ENCODE peak calls at places on chromosomes 12 and 14, in seven cellular contexts. S is uterus, D is Caco-2, Z is dorsolateral prefrontal cortex, X is fibroblast of mammary gland, A is lower leg skin, U is foreskin fibroblast. Q is an unnamed sample.

GRCh38 chr12:44804068-44804467 is 72.0 kb downstream of the NELL2 start:
- DNase-seq in S (no peak), D (no peak), Z (no peak), A (no peak), X (no peak), U (no peak), Q (no peak)

GRCh38 chr14:24838945-24839616 is 205.1 kb upstream of the GZMB start:
- DNase-seq in X (no peak), U (peak; percentile 37), Z (no peak), D (no peak), A (no peak), S (no peak), Q (no peak)

GRCh38 chr14:70002589-70003240 is 123.5 kb downstream of the SMOC1 start:
- DNase-seq in X (no peak), U (no peak), Z (no peak), A (no peak), D (peak; percentile 45), S (no peak), Q (no peak)

GRCh38 chr12:131912526-131913274 is 16.4 kb upstream of the PUS1 start:
- DNase-seq in D (no peak), Z (no peak), X (peak; percentile 91), U (peak; percentile 93), A (peak; percentile 66), S (peak; percentile 77), Q (no peak)

GRCh38 chr14:96245710-96246534 is 10.1 kb upstream of the BDKRB1 start:
- DNase-seq in S (no peak), Z (no peak), U (peak; percentile 82), D (no peak), X (peak; percentile 82), A (no peak), Q (no peak)

GRCh38 chr14:53953828-53954550 is 2.6 kb downstream of the BMP4 start:
- DNase-seq in U (peak; percentile 84), D (no peak), S (peak; percentile 48), Z (no peak), A (peak; percentile 38), X (peak; percentile 22), Q (peak; percentile 45)

GRCh38 chr12:11652351-11653040 is 3.0 kb downstream of the ETV6 start:
- DNase-seq in X (peak; percentile 76), D (no peak), A (peak; percentile 34), S (no peak), Z (no peak), U (peak; percentile 68), Q (peak; percentile 86)

GRCh38 chr14:100540141-100540925 is 46.9 kb downstream of the BEGAIN start:
- DNase-seq in A (no peak), S (peak; percentile 17), X (no peak), D (peak; percentile 31), U (no peak), Z (no peak), Q (no peak)

GRCh38 chr14:103334644-103335603 is 887 bp downstream of the EIF5 start:
- DNase-seq in D (peak; percentile 75), S (peak; percentile 80), X (peak; percentile 74), A (peak; percentile 68), Z (peak; percentile 78), U (peak; percentile 93), Q (peak; percentile 67)

GRCh38 chr12:100857971-100858370 is 63.4 kb downstream of the ANO4 start:
- DNase-seq in D (no peak), Z (no peak), S (no peak), X (peak; percentile 41), U (peak; percentile 18), A (no peak), Q (no peak)

GRCh38 chr12:77249892-77250291 is 184.5 kb upstream of the E2F7 start:
- DNase-seq in A (no peak), S (no peak), D (no peak), X (no peak), Z (no peak), U (no peak), Q (no peak)

GRCh38 chr14:89501381-89501780 is 84.3 kb upstream of the FOXN3 start:
- DNase-seq in D (no peak), Z (no peak), X (no peak), S (no peak), A (no peak), U (peak; percentile 51), Q (no peak)

GRCh38 chr12:32507559-32508276 is 108.4 kb downstream of the FGD4 start:
- DNase-seq in Z (no peak), S (no peak), A (no peak), X (no peak), U (no peak), D (no peak), Q (no peak)

GRCh38 chr12:4287325-4288290 is 14.0 kb downstream of the CCND2 start:
- DNase-seq in X (peak; percentile 79), D (peak; percentile 24), Z (no peak), A (no peak), S (no peak), U (peak; percentile 78), Q (no peak)

GRCh38 chr14:50830932-50831703 is at the start of gene NIN:
- DNase-seq in U (peak; percentile 95), A (peak; percentile 49), Z (peak; percentile 49), X (peak; percentile 65), S (peak; percentile 72), D (peak; percentile 57), Q (peak; percentile 90)

GRCh38 chr12:75549989-75550388 is 38.6 kb upstream of the KRR1 start:
- DNase-seq in A (no peak), S (no peak), D (no peak), Z (no peak), U (no peak), X (no peak), Q (no peak)

GRCh38 chr12:81395431-81395830 is 317.6 kb downstream of the ACSS3 start:
- DNase-seq in Z (no peak), X (no peak), U (no peak), A (no peak), S (no peak), D (no peak), Q (no peak)

GRCh38 chr14:71764701-71765347 is 167.4 kb upstream of the RGS6 start:
- DNase-seq in X (no peak), S (no peak), U (peak; percentile 21), Z (no peak), D (no peak), A (no peak), Q (no peak)
- H3K4me3 ChIP-seq in X (no peak overlapping the region), S (no peak overlapping the region), U (peak overlapping the region; percentile 18), Z (no peak overlapping the region), D (no peak overlapping the region), A (no peak overlapping the region), Q (no peak overlapping the region)

DNA sequence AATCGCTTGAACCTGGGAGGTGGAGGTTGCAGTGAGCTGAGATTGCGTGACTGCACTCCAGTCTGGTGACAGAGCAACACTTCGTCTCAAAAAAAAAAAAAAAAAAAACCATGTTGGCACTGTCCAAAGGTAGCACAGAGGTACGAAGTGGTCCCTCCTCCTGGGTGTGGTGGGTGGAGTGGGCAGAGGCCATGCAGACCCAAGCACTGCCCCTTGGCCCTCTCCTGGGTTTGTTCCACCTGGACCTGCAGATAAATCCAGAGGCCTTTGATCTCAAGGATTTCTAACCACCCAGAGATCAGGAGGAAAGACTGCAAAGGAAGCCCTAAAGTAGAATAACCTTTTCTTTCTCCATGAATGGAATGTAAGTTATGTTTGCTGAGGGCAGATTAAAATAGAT is 8.7 kb upstream of the GALNT6 start:
- DNase-seq in U (no peak), X (no peak), Z (no peak), S (no peak), D (peak; percentile 99), A (no peak), Q (no peak)
- TF ChIP-seq CTCF in U (no peak), X (no peak), Z (no peak), S (no peak), D (no peak), A (no peak), Q (no peak)

DNA sequence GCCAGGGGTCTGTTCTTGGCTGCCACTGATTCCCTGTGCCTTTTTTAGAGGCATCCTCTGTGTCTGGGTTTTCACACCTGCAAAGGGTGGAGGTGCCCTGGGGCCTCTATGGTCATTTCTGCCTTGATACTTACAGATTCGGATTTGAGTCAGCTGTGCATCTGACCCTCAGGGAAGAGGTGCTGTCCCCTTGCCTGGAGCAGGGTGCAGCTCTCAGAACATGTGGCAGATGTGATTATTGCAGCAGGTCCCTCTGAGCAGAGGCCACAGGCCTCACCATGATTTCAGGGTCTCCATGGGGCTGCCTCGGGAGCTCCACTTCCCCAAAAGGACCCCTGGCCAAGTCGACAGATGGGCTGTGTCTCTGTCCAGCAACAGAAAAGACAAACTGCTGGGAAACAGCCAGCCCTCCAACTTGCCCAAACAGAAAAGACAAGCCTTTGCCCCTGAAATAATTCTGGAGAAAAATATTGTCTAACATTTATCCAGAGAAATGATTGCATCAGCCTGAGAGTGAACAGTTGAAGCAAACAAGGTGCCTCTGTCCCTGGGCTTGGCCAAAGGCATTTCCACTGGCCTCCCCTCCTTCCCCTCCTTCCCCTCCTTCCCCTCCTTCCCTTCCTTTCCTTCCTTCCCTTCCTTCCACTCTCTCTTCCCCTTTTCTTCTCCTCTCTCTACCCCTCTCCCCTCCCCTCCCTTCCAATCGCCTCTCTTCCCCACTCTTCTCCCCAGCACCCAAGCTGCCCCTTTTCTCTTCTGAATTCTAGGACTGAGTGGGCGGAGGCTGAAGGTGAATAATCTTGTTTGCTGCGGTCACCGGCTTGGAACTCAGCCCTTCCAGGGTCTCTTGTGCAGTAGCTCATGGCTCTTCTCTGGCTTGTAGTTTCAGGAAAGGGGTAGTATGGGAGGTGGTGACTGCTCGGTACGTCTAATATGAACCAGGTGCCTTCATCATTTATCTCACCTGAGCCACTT is 676 bp downstream of the SERPINA3 start:
- DNase-seq in S (peak; percentile 50), U (peak; percentile 40), X (no peak), D (no peak), A (no peak), Z (no peak), Q (no peak)
- H3K4me3 ChIP-seq in S (no peak overlapping the region), U (no peak overlapping the region), X (no peak overlapping the region), D (no peak overlapping the region), A (no peak overlapping the region), Z (no peak overlapping the region), Q (no peak overlapping the region)

DNA sequence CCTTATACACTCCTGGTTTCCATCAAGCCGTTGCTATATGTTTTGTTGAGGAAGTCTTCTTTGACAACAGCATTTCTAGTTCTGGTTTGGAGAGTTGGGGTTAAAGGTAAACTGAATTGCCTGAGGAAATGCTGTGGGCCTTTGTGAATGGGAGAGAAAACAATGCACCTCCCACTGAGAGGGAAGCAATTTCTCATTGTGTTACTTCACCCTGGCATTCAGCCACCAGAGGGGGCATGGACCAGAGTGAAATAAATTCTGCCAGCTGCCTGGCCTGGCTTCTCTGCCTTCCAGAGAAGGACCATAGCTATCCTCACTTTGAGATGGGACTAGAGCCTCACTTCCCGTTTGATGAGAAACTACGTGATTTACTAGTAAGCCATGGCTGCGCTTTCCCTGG is 475.3 kb downstream of the EGLN3 start:
- DNase-seq in X (peak; percentile 17), D (peak; percentile 44), Z (peak; percentile 70), S (no peak), U (peak; percentile 24), A (no peak), Q (peak; percentile 5)
- TF ChIP-seq CTCF in X (peak; percentile 12), D (peak; percentile 30), Z (peak; percentile 65), S (no peak), U (no peak), A (no peak), Q (no peak)

DNA sequence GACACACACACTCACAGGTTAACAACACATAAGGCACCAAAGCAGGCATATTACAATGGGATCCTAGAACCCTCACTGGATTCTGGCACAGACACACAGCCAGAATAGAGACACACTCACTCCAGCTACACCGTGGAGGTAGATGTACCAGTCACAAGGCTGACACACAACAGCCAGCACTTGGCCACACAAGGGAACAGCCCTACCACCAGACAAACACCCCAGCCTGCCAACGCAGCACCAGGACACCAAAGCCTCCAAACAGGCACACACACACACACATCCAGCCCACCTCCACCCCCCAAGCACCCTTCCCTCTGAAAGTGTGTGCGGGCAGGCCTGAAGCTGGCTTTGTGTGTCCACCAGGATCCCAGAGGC is 10.9 kb upstream of the ITGB7 start:
- DNase-seq in A (no peak), X (peak; percentile 43), Z (no peak), D (no peak), U (peak; percentile 56), S (no peak), Q (no peak)
- H3K4me3 ChIP-seq in A (no peak overlapping the region), X (peak overlapping the region; percentile 59), Z (no peak overlapping the region), D (no peak overlapping the region), U (peak overlapping the region; percentile 99), S (peak overlapping the region; percentile 73), Q (no peak overlapping the region)

Q was measured in GM12865.